ENCODE peak calls at places on chromosomes 11 and 22, in four cellular contexts. One of them, this sample, is unnamed.

GRCh38 chr11:60854140-60854846 is 1.5 kb downstream of the PTGDR2 start:
- DNase-seq in neuronal stem cell: no peak
- DNase-seq in mesendoderm: no peak
- DNase-seq in IMR-90: no peak
- DNase-seq in this sample: no peak

GRCh38 chr11:64659417-64660144 is 63.4 kb downstream of the NRXN2 start:
- DNase-seq in mesendoderm: peak; percentile 46
- DNase-seq in neuronal stem cell: no peak
- DNase-seq in IMR-90: peak; percentile 93
- DNase-seq in this sample: peak; percentile 89

GRCh38 chr11:355581-356458 is 13.5 kb upstream of the B4GALNT4 start:
- DNase-seq in neuronal stem cell: peak; percentile 93
- DNase-seq in IMR-90: peak; percentile 94
- DNase-seq in mesendoderm: peak; percentile 98
- DNase-seq in this sample: peak; percentile 97

GRCh38 chr11:9855579-9856260 is 191.8 kb downstream of the SWAP70 start:
- DNase-seq in IMR-90: peak; percentile 80
- DNase-seq in mesendoderm: no peak
- DNase-seq in neuronal stem cell: no peak
- DNase-seq in this sample: peak; percentile 35

GRCh38 chr11:110289472-110289871 is 6.9 kb downstream of the RDX start:
- DNase-seq in mesendoderm: no peak
- DNase-seq in IMR-90: no peak
- DNase-seq in neuronal stem cell: no peak
- DNase-seq in this sample: no peak

GRCh38 chr11:4465411-4465810 is 16.3 kb downstream of the OR52K2 start:
- DNase-seq in mesendoderm: peak; percentile 16
- DNase-seq in IMR-90: no peak
- DNase-seq in neuronal stem cell: no peak
- DNase-seq in this sample: no peak

GRCh38 chr11:67439321-67440228 is 2.1 kb upstream of the PTPRCAP start:
- DNase-seq in IMR-90: no peak
- DNase-seq in neuronal stem cell: no peak
- DNase-seq in mesendoderm: peak; percentile 62
- DNase-seq in this sample: peak; percentile 34

GRCh38 chr11:12174145-12175143 is 64.1 kb downstream of the MICAL2 start:
- DNase-seq in IMR-90: peak; percentile 81
- DNase-seq in neuronal stem cell: no peak
- DNase-seq in mesendoderm: no peak
- DNase-seq in this sample: peak; percentile 47

GRCh38 chr22:25645266-25645665 is 80.8 kb downstream of the GRK3 start:
- DNase-seq in mesendoderm: no peak
- DNase-seq in neuronal stem cell: no peak
- DNase-seq in IMR-90: peak; percentile 49
- DNase-seq in this sample: no peak

GRCh38 chr11:31045335-31045734 is 324.2 kb downstream of the DCDC1 start:
- DNase-seq in IMR-90: no peak
- DNase-seq in neuronal stem cell: peak; percentile 6
- DNase-seq in mesendoderm: peak; percentile 38
- DNase-seq in this sample: no peak

DNA sequence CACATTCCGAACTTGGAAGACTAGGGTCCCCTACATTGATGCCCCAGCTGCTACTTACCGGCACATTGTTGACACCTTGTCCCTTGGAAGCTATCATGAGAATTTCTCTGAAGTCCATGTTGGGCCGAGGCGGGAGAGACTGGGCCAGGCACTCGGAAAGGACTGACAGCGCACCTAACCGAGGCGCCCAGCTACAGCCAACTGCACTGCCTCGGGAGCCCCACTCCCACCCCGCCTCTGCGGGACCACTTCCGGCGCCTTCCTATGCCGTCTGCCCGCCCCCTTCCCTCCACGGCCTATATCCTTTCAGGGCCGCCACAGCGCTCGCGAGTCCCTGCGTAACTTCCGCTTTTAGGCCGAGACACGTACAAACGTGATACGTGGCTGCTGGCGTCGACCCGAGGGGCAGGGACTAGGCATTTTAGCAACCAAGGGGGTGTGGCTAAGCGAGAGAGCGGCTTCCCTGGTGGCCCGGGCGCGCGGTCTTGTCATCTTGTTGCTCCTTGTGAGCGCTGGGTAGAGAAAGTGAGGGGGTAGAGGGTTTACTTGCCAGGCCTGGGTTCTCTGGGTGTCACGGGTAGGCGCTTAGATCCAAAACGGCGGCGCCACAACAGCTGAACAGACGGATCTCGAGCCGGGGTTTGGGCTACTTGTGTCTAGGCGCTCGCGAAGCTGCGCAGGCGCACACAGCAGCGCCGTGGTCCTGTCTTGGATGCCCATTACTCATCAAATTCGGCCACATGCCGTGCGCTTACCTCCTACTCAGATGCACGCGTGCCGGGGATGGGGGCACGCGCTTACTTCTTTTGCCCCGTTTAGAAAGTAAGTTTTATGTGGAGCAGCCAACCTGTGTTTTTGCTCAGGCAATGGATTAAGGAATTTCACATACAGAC is at the start of gene SPTY2D1:
- DNase-seq in IMR-90: peak; percentile 99
- DNase-seq in neuronal stem cell: peak; percentile 97
- DNase-seq in mesendoderm: peak; percentile 100
- DNase-seq in this sample: peak; percentile 100
- H4K8ac ChIP-seq in IMR-90: peak within 1 kb of the TSS; percentile 93
- H4K8ac ChIP-seq in neuronal stem cell: no peak within 1 kb of the TSS
- H4K8ac ChIP-seq in mesendoderm: no peak within 1 kb of the TSS
- H4K8ac ChIP-seq in this sample: peak within 1 kb of the TSS; percentile 84

DNA sequence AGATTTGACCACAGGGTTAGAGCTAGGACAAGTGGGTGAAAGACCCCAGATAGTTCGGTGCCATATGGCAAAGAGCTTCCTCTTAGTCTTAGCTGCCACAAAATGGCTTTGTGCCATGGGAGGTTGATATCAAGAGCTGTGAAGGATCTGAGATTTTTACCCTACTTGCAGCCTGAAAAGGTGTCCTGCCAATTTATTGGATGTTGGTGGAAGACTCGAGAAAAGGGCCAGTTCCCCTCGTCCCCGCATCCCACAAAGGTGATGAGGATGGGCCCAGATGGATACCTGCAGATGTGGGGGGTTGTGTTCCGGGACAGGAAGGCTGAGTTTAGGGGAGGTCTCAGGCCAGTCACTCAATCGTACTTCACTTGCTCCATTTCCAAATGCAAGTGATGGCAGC is 27.2 kb downstream of the YDJC start:
- DNase-seq in neuronal stem cell: no peak
- DNase-seq in mesendoderm: no peak
- DNase-seq in IMR-90: no peak
- DNase-seq in this sample: no peak
- H3K4ac ChIP-seq in neuronal stem cell: no peak overlapping the region
- H3K4ac ChIP-seq in mesendoderm: no peak overlapping the region
- H3K4ac ChIP-seq in IMR-90: no peak overlapping the region
- H3K4ac ChIP-seq in this sample: no peak overlapping the region

DNA sequence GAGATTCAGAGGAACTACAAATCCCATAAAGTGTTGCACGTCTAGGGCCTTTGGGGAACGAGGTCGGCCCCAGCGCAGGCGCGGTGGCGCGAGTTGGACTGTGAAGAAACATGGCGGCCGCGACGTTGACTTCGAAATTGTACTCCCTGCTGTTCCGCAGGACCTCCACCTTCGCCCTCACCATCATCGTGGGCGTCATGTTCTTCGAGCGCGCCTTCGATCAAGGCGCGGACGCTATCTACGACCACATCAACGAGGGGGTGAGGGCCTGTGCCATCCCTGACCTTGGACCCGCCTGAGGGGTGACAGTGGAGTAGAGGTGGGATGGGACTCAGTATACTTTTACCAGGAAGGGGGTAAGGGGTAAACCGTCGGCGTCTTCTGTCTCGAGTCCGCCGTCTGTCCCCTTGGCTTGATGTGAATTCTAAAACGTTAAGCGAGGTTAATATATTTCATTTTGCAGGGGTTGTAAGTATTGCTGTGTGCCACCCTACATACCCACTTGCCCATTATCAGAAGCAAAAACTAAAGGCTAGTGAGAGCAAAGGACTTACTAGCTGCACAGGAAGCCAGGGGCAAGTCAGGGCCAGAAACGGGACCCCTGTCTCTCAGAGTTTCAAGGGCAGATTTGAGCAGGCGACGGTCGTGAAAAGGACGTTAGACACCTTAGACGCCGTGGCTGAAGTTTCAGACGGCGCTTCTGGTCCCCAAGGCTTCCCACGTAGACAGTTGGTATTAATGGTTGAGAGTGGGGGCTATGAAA is at the start of gene UQCR10:
- DNase-seq in IMR-90: peak; percentile 88
- DNase-seq in neuronal stem cell: peak; percentile 93
- DNase-seq in mesendoderm: peak; percentile 94
- DNase-seq in this sample: peak; percentile 94
- H4K8ac ChIP-seq in IMR-90: peak within 1 kb of the TSS; percentile 99
- H4K8ac ChIP-seq in neuronal stem cell: peak within 1 kb of the TSS; percentile 68
- H4K8ac ChIP-seq in mesendoderm: no peak within 1 kb of the TSS
- H4K8ac ChIP-seq in this sample: peak within 1 kb of the TSS; percentile 83

GRCh38 chr11:70132641-70133040 is 54.5 kb downstream of the ANO1 start:
- DNase-seq in mesendoderm: no peak
- DNase-seq in neuronal stem cell: no peak
- DNase-seq in IMR-90: no peak
- DNase-seq in this sample: no peak

GRCh38 chr11:70133771-70134170 is 55.7 kb downstream of the ANO1 start:
- DNase-seq in neuronal stem cell: no peak
- DNase-seq in mesendoderm: no peak
- DNase-seq in IMR-90: no peak
- DNase-seq in this sample: no peak

GRCh38 chr11:70135142-70136132 is 57.3 kb downstream of the ANO1 start:
- DNase-seq in neuronal stem cell: no peak
- DNase-seq in IMR-90: peak; percentile 24
- DNase-seq in mesendoderm: peak; percentile 72
- DNase-seq in this sample: no peak

GRCh38 chr11:70131606-70132190 is 53.6 kb downstream of the ANO1 start:
- DNase-seq in IMR-90: no peak
- DNase-seq in neuronal stem cell: no peak
- DNase-seq in mesendoderm: no peak
- DNase-seq in this sample: no peak

GRCh38 chr11:70134490-70134889 is 56.4 kb downstream of the ANO1 start:
- DNase-seq in neuronal stem cell: no peak
- DNase-seq in mesendoderm: no peak
- DNase-seq in IMR-90: no peak
- DNase-seq in this sample: no peak
- H3K4ac ChIP-seq in neuronal stem cell: no peak overlapping the region
- H3K4ac ChIP-seq in mesendoderm: no peak overlapping the region
- H3K4ac ChIP-seq in IMR-90: no peak overlapping the region
- H3K4ac ChIP-seq in this sample: peak overlapping the region; percentile 9

GRCh38 chr11:26244207-26244606 is 87.7 kb upstream of the ANO3 start:
- DNase-seq in IMR-90: peak; percentile 32
- DNase-seq in neuronal stem cell: no peak
- DNase-seq in mesendoderm: no peak
- DNase-seq in this sample: no peak
- H4K8ac ChIP-seq in IMR-90: no peak overlapping the region
- H4K8ac ChIP-seq in neuronal stem cell: no peak overlapping the region
- H4K8ac ChIP-seq in mesendoderm: no peak overlapping the region
- H4K8ac ChIP-seq in this sample: no peak overlapping the region

GRCh38 chr11:102120006-102120405 is 9.8 kb downstream of the YAP1 start:
- DNase-seq in mesendoderm: no peak
- DNase-seq in IMR-90: peak; percentile 41
- DNase-seq in neuronal stem cell: no peak
- DNase-seq in this sample: peak; percentile 88
- H3K4ac ChIP-seq in mesendoderm: no peak overlapping the region
- H3K4ac ChIP-seq in IMR-90: peak overlapping the region; percentile 5
- H3K4ac ChIP-seq in neuronal stem cell: no peak overlapping the region
- H3K4ac ChIP-seq in this sample: no peak overlapping the region

GRCh38 chr22:27919943-27920755 is 1.1 kb upstream of the PITPNB start:
- DNase-seq in mesendoderm: peak; percentile 91
- DNase-seq in neuronal stem cell: peak; percentile 54
- DNase-seq in IMR-90: peak; percentile 72
- DNase-seq in this sample: peak; percentile 85
- H4K8ac ChIP-seq in mesendoderm: no peak overlapping the region
- H4K8ac ChIP-seq in neuronal stem cell: no peak overlapping the region
- H4K8ac ChIP-seq in IMR-90: peak overlapping the region; percentile 77
- H4K8ac ChIP-seq in this sample: peak overlapping the region; percentile 81

GRCh38 chr11:71246559-71246958 is 5.8 kb downstream of the SHANK2 start:
- DNase-seq in mesendoderm: peak; percentile 91
- DNase-seq in neuronal stem cell: no peak
- DNase-seq in IMR-90: no peak
- DNase-seq in this sample: no peak
- H3K4ac ChIP-seq in mesendoderm: no peak overlapping the region
- H3K4ac ChIP-seq in neuronal stem cell: no peak overlapping the region
- H3K4ac ChIP-seq in IMR-90: no peak overlapping the region
- H3K4ac ChIP-seq in this sample: no peak overlapping the region

GRCh38 chr22:19149047-19149883 is 827 bp downstream of the GSC2 start:
- DNase-seq in mesendoderm: peak; percentile 31
- DNase-seq in IMR-90: no peak
- DNase-seq in neuronal stem cell: no peak
- DNase-seq in this sample: no peak
- H4K8ac ChIP-seq in mesendoderm: no peak overlapping the region
- H4K8ac ChIP-seq in IMR-90: no peak overlapping the region
- H4K8ac ChIP-seq in neuronal stem cell: no peak overlapping the region
- H4K8ac ChIP-seq in this sample: no peak overlapping the region

This sample was measured in mesenchymal stem cell.